ENCODE peak calls at places on chromosomes 1 and 21, in eight cellular contexts. P is MM.1S; B is hepatocyte; N is stimulated activated CD4-positive, alpha-beta T cell treated with anti-CD3 and anti-CD28 coated beads, Interleukin-15, amount 100 ng/mL, for 1 hour; Q is cardiac muscle cell; U is hippocampal formation; X is kidney epithelial cell; R is stimulated activated CD8-positive, alpha-beta memory T cell treated with anti-CD3 and anti-CD28 coated beads, Interleukin-2, amount 100 ng/mL, for 1 hour. J is an unnamed sample.

GRCh38 chr1:38475624-38476005 is 384.0 kb downstream of the RRAGC start:
- DNase-seq in R (no peak), B (no peak), N (no peak), P (no peak), X (no peak), U (no peak), Q (no peak), J (no peak)

GRCh38 chr21:16377857-16378256 is 648.1 kb downstream of the USP25 start:
- DNase-seq in U (no peak), Q (no peak), R (no peak), X (no peak), B (no peak), P (no peak), N (no peak), J (no peak)

GRCh38 chr1:77424236-77424635 is 142.4 kb downstream of the AK5 start:
- DNase-seq in B (no peak), X (no peak), P (no peak), U (no peak), R (no peak), N (no peak), Q (no peak), J (no peak)

GRCh38 chr1:230270940-230271325 is 155.2 kb downstream of the PGBD5 start:
- DNase-seq in P (no peak), R (no peak), Q (no peak), X (no peak), B (no peak), U (no peak), N (no peak), J (no peak)

GRCh38 chr1:85553416-85553815 is 27.1 kb upstream of the CCN1 start:
- DNase-seq in B (no peak), U (no peak), R (no peak), N (no peak), X (no peak), Q (no peak), P (no peak), J (no peak)

GRCh38 chr1:170284425-170284824 is 138.7 kb downstream of the NTMT2 start:
- DNase-seq in X (no peak), Q (no peak), N (no peak), U (no peak), P (no peak), B (no peak), R (no peak), J (no peak)

GRCh38 chr1:67281246-67281645 is 26.4 kb upstream of the IL12RB2 start:
- DNase-seq in R (no peak), P (no peak), U (no peak), X (no peak), N (no peak), Q (no peak), B (peak; percentile 21), J (no peak)

GRCh38 chr1:53685272-53686051 is 53.5 kb downstream of the GLIS1 start:
- DNase-seq in N (no peak), Q (no peak), X (peak; percentile 26), P (no peak), R (no peak), B (peak; percentile 59), U (no peak), J (peak; percentile 55)

GRCh38 chr1:183159960-183160359 is 26.1 kb upstream of the LAMC2 start:
- DNase-seq in P (no peak), R (no peak), Q (no peak), B (peak; percentile 89), U (no peak), N (no peak), X (peak; percentile 90), J (peak; percentile 98)

GRCh38 chr1:231094421-231094820 is 54.4 kb upstream of the FAM89A start:
- DNase-seq in U (no peak), Q (no peak), N (no peak), X (no peak), R (no peak), P (no peak), B (no peak), J (no peak)

GRCh38 chr1:63843884-63844283 is 70.1 kb downstream of the ROR1 start:
- DNase-seq in B (no peak), U (no peak), X (no peak), R (no peak), Q (no peak), P (no peak), N (no peak), J (no peak)

GRCh38 chr1:42931911-42932422 is 26.7 kb downstream of the SLC2A1 start:
- DNase-seq in R (peak; percentile 57), U (no peak), N (peak; percentile 53), Q (no peak), P (peak; percentile 24), B (no peak), X (peak; percentile 52), J (peak; percentile 80)

GRCh38 chr1:59718989-59719360 is 95.8 kb upstream of the HOOK1 start:
- DNase-seq in X (no peak), U (no peak), N (no peak), B (no peak), R (no peak), P (no peak), Q (peak; percentile 68), J (no peak)

GRCh38 chr1:31214316-31215082 is 25.2 kb downstream of the NKAIN1 start:
- DNase-seq in Q (peak; percentile 32), B (no peak), P (no peak), R (no peak), X (no peak), U (no peak), N (no peak), J (no peak)

GRCh38 chr1:234114648-234115307 is 210.3 kb downstream of the SLC35F3 start:
- DNase-seq in U (peak; percentile 63), N (no peak), R (no peak), B (peak; percentile 70), X (no peak), P (peak; percentile 59), Q (peak; percentile 61), J (peak; percentile 71)

GRCh38 chr1:76113446-76113845 is 38.9 kb downstream of the ST6GALNAC3 start:
- DNase-seq in U (no peak), X (no peak), B (no peak), N (no peak), R (no peak), P (no peak), Q (no peak), J (no peak)

GRCh38 chr1:35876988-35877387 is 6.0 kb upstream of the AGO1 start:
- DNase-seq in P (no peak), U (no peak), B (peak; percentile 57), R (no peak), X (no peak), N (no peak), Q (peak; percentile 69), J (no peak)

GRCh38 chr1:21322681-21323016 is 32.4 kb upstream of the ECE1 start:
- DNase-seq in N (no peak), U (no peak), P (no peak), R (no peak), X (no peak), B (no peak), Q (no peak), J (no peak)

GRCh38 chr1:51157411-51157810 is 55.4 kb downstream of the C1orf185 start:
- DNase-seq in R (no peak), N (no peak), Q (no peak), P (no peak), U (no peak), X (no peak), B (no peak), J (no peak)

GRCh38 chr1:159900086-159900680 is at the start of gene CFAP45:
- DNase-seq in Q (peak; percentile 95), N (no peak), R (no peak), B (peak; percentile 95), P (no peak), X (no peak), U (no peak), J (peak; percentile 97)

GRCh38 chr1:157961805-157962762 is 31.4 kb upstream of the KIRREL1 start:
- DNase-seq in R (no peak), X (no peak), N (no peak), B (peak; percentile 75), U (no peak), P (peak; percentile 61), Q (no peak), J (peak; percentile 28)

GRCh38 chr1:92446990-92447681 is 39.6 kb downstream of the GFI1 start:
- DNase-seq in R (no peak), N (no peak), U (no peak), Q (peak; percentile 5), X (no peak), P (no peak), B (no peak), J (no peak)

GRCh38 chr1:16189003-16189402 is 23.4 kb downstream of the ARHGEF19 start:
- DNase-seq in X (no peak), N (no peak), P (no peak), R (no peak), Q (no peak), U (no peak), B (peak; percentile 49), J (peak; percentile 32)

GRCh38 chr1:75616436-75617433 is 5.8 kb upstream of the SLC44A5 start:
- DNase-seq in Q (peak; percentile 79), P (no peak), U (no peak), B (peak; percentile 61), X (no peak), R (no peak), N (no peak), J (no peak)

GRCh38 chr1:155218854-155219591 is 10.5 kb downstream of the MTX1 start:
- DNase-seq in U (peak; percentile 71), N (no peak), R (no peak), X (no peak), Q (peak; percentile 79), B (peak; percentile 70), P (peak; percentile 42), J (peak; percentile 91)

GRCh38 chr1:21956720-21957552 is 19.8 kb upstream of the HSPG2 start:
- DNase-seq in U (no peak), Q (peak; percentile 51), R (peak; percentile 13), P (no peak), X (peak; percentile 78), N (peak; percentile 27), B (peak; percentile 74), J (peak; percentile 95)

GRCh38 chr1:201267481-201268229 is 15.7 kb upstream of the PKP1 start:
- DNase-seq in N (no peak), U (no peak), B (no peak), R (no peak), Q (no peak), X (peak; percentile 60), P (no peak), J (peak; percentile 50)

GRCh38 chr21:46095814-46096595 is 1.9 kb upstream of the COL6A2 start:
- DNase-seq in B (no peak), Q (no peak), N (no peak), P (no peak), U (no peak), X (no peak), R (no peak), J (no peak)

GRCh38 chr1:12220890-12221289 is 8.9 kb upstream of the VPS13D start:
- DNase-seq in Q (no peak), R (no peak), P (no peak), B (no peak), U (no peak), X (no peak), N (no peak), J (no peak)

GRCh38 chr1:94823116-94823515 is 3.0 kb downstream of the SLC44A3 start:
- DNase-seq in U (no peak), B (no peak), X (no peak), N (no peak), R (no peak), P (no peak), Q (no peak), J (no peak)

GRCh38 chr1:160103658-160104519 is 5.5 kb upstream of the IGSF8 start:
- DNase-seq in U (peak; percentile 65), X (no peak), N (no peak), R (no peak), P (no peak), B (no peak), Q (no peak), J (no peak)

GRCh38 chr1:231177971-231178370 is 16.1 kb downstream of the TRIM67 start:
- DNase-seq in P (no peak), N (no peak), R (no peak), B (no peak), X (no peak), Q (no peak), U (no peak), J (no peak)

J was measured in DMS53.